ENCODE peak calls at places on chromosomes 7 and 10, in five cellular contexts. C, L, R, A and Q are unnamed samples.

GRCh38 chr10:23742368-23742767 is 303.5 kb downstream of the OTUD1 start:
- DNase-seq in C (no peak), L (no peak), R (no peak), A (no peak), Q (no peak)

GRCh38 chr7:133861876-133862275 is 265.3 kb upstream of the LRGUK start:
- DNase-seq in C (no peak), L (no peak), R (no peak), A (no peak), Q (no peak)

GRCh38 chr7:68074242-68074641 is 1077.6 kb downstream of the TYW1 start:
- DNase-seq in C (no peak), L (no peak), R (no peak), A (no peak), Q (no peak)

GRCh38 chr10:52954407-52954806 is 181.8 kb upstream of the MBL2 start:
- DNase-seq in C (no peak), L (no peak), R (no peak), A (no peak), Q (no peak)

GRCh38 chr7:132347858-132348257 is 228.4 kb downstream of the PLXNA4 start:
- DNase-seq in C (no peak), L (no peak), R (no peak), A (no peak), Q (no peak)

GRCh38 chr7:92964156-92964555 is 127.8 kb upstream of the CDK6 start:
- DNase-seq in C (no peak), L (no peak), R (no peak), A (no peak), Q (no peak)

GRCh38 chr7:46386428-46387399 is 465.6 kb upstream of the IGFBP3 start:
- DNase-seq in C (no peak), L (no peak), R (no peak), A (peak), Q (no peak)

GRCh38 chr10:100571069-100571817 is 35.5 kb downstream of the HIF1AN start:
- DNase-seq in C (no peak), L (no peak), R (no peak), A (no peak), Q (no peak)

GRCh38 chr10:97548828-97549455 is 23.6 kb upstream of the ANKRD2 start:
- DNase-seq in C (no peak), L (no peak), R (no peak), A (no peak), Q (no peak)

GRCh38 chr7:47392241-47392759 is 189.6 kb downstream of the TNS3 start:
- DNase-seq in C (no peak), L (no peak), R (no peak), A (peak), Q (peak)

GRCh38 chr7:116354546-116355422 is 144.4 kb downstream of the TES start:
- DNase-seq in C (peak), L (peak), R (peak), A (peak), Q (no peak)

GRCh38 chr7:1040790-1041189 is 3.6 kb upstream of the GPR146 start:
- DNase-seq in C (no peak), L (no peak), R (no peak), A (peak), Q (no peak)

GRCh38 chr7:40316176-40316575 is 181.4 kb downstream of the SUGCT start:
- DNase-seq in C (no peak), L (no peak), R (no peak), A (peak), Q (no peak)
- H3K27ac ChIP-seq in C (no peak), L (no peak), R (no peak), A (no peak), Q (no peak)

GRCh38 chr10:60171436-60172013 is 218.2 kb downstream of the ANK3 start:
- DNase-seq in C (no peak), L (no peak), R (no peak), A (peak), Q (no peak)
- H3K27ac ChIP-seq in C (no peak), L (peak), R (no peak), A (no peak), Q (no peak)

GRCh38 chr7:90067171-90067570 is 87.1 kb upstream of the STEAP1 start:
- DNase-seq in C (no peak), L (no peak), R (no peak), A (no peak), Q (no peak)

GRCh38 chr7:90061077-90061476 is 93.2 kb upstream of the STEAP1 start:
- DNase-seq in C (no peak), L (no peak), R (no peak), A (no peak), Q (no peak)

DNA sequence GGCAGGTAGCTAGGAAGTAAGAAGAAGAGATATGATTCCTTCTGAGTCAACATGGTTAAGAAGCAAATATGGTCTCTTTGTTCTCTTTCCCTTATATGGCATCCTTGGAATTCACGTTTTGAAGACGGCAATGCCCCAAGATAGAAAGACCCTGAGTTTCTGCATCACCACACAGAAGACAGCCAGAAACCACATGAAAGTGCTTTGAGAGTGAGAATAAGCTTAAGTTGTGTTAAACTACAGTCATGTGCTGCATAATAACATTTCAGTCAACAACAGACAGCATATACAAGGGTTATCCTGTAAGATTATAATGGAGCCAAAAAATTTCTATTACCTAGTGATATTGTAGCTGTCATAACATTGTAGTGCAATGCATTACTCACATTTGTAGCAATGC is 89.9 kb upstream of the STEAP1 start:
- DNase-seq in C (no peak), L (no peak), R (no peak), A (no peak), Q (no peak)
- H3K27ac ChIP-seq in C (no peak), L (no peak), R (no peak), A (no peak), Q (no peak)

DNA sequence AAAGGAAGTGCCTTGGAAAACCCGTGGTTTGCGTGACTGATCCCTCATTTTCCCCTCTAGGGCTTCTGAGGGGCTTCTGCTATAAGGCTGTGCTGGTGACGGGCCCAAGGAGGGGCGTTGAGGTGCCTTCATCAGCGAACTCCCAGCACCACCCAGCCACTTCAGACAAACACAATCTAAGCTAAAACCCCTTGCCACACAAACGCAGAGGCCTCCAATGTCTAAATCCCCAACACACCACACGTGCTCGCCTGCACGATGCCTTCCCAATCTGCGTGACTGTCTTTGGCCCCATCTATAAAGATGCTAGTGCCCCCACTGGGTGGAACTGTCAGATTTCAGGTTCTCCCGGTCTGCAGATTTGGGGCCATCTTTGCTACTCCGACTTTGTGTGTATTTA is 4.1 kb upstream of the GAD2 start:
- DNase-seq in C (no peak), L (no peak), R (no peak), A (no peak), Q (no peak)
- H3K27ac ChIP-seq in C (no peak), L (no peak), R (no peak), A (no peak), Q (no peak)

GRCh38 chr7:80922254-80923049 is 3.6 kb upstream of the SEMA3C start:
- DNase-seq in C (no peak), L (no peak), R (peak), A (no peak), Q (no peak)
- H3K27ac ChIP-seq in C (no peak), L (no peak), R (peak), A (no peak), Q (no peak)

GRCh38 chr7:45080958-45081669 is 7.7 kb downstream of the NACAD start:
- DNase-seq in C (no peak), L (no peak), R (no peak), A (no peak), Q (no peak)
- H3K27ac ChIP-seq in C (no peak), L (no peak), R (no peak), A (no peak), Q (no peak)